ENCODE peak calls at places on chromosomes 12 and 14, in seven cellular contexts. One of them, this sample, is unnamed.
A peak's percentile ranks its signal among the peaks of the same experiment; 100 is the strongest.

GRCh38 chr14:63308723-63309317 is 9.9 kb downstream of the GPHB5 start:
- DNase-seq in K562: peak; percentile 6
- DNase-seq in mammary epithelial cell: no peak
- DNase-seq in PC-3: peak; percentile 55
- DNase-seq in GM23248: peak; percentile 39
- DNase-seq in endodermal cell: peak; percentile 90
- DNase-seq in IMR-90: peak; percentile 29
- DNase-seq in this sample: no peak

GRCh38 chr12:122785503-122785902 is 11.1 kb downstream of the CCDC62 start:
- DNase-seq in K562: no peak
- DNase-seq in mammary epithelial cell: no peak
- DNase-seq in PC-3: no peak
- DNase-seq in GM23248: no peak
- DNase-seq in endodermal cell: no peak
- DNase-seq in IMR-90: no peak
- DNase-seq in this sample: no peak

GRCh38 chr12:22082190-22082701 is 36.2 kb downstream of the CMAS start:
- DNase-seq in K562: peak; percentile 19
- DNase-seq in mammary epithelial cell: no peak
- DNase-seq in PC-3: no peak
- DNase-seq in GM23248: no peak
- DNase-seq in endodermal cell: peak; percentile 60
- DNase-seq in IMR-90: no peak
- DNase-seq in this sample: no peak

GRCh38 chr14:61568572-61569011 is 126.7 kb upstream of the HIF1A start:
- DNase-seq in K562: no peak
- DNase-seq in mammary epithelial cell: no peak
- DNase-seq in PC-3: peak; percentile 57
- DNase-seq in GM23248: no peak
- DNase-seq in endodermal cell: peak; percentile 87
- DNase-seq in IMR-90: no peak
- DNase-seq in this sample: peak; percentile 62

GRCh38 chr14:22537436-22538310 is 51.4 kb downstream of the DAD1 start:
- DNase-seq in K562: no peak
- DNase-seq in mammary epithelial cell: no peak
- DNase-seq in PC-3: no peak
- DNase-seq in GM23248: no peak
- DNase-seq in endodermal cell: no peak
- DNase-seq in IMR-90: no peak
- DNase-seq in this sample: no peak

GRCh38 chr12:96294831-96295230 is 100.7 kb downstream of the ELK3 start:
- DNase-seq in K562: no peak
- DNase-seq in mammary epithelial cell: peak; percentile 37
- DNase-seq in PC-3: peak; percentile 7
- DNase-seq in GM23248: no peak
- DNase-seq in endodermal cell: no peak
- DNase-seq in IMR-90: peak; percentile 53
- DNase-seq in this sample: no peak

GRCh38 chr12:86264451-86265328 is 8.5 kb upstream of the MGAT4C start:
- DNase-seq in K562: no peak
- DNase-seq in mammary epithelial cell: peak; percentile 58
- DNase-seq in PC-3: peak; percentile 68
- DNase-seq in GM23248: no peak
- DNase-seq in endodermal cell: peak; percentile 93
- DNase-seq in IMR-90: no peak
- DNase-seq in this sample: peak; percentile 35

GRCh38 chr12:16012086-16012485 is 101.0 kb downstream of the DERA start:
- DNase-seq in K562: no peak
- DNase-seq in mammary epithelial cell: no peak
- DNase-seq in PC-3: no peak
- DNase-seq in GM23248: peak; percentile 47
- DNase-seq in endodermal cell: no peak
- DNase-seq in IMR-90: peak; percentile 61
- DNase-seq in this sample: no peak

GRCh38 chr12:24232531-24232930 is 283.1 kb upstream of the SOX5 start:
- DNase-seq in K562: no peak
- DNase-seq in mammary epithelial cell: peak; percentile 9
- DNase-seq in PC-3: no peak
- DNase-seq in GM23248: no peak
- DNase-seq in endodermal cell: no peak
- DNase-seq in IMR-90: no peak
- DNase-seq in this sample: no peak

GRCh38 chr14:24609667-24610344 is at the start of gene GZMH:
- DNase-seq in K562: no peak
- DNase-seq in mammary epithelial cell: no peak
- DNase-seq in PC-3: no peak
- DNase-seq in GM23248: no peak
- DNase-seq in endodermal cell: no peak
- DNase-seq in IMR-90: no peak
- DNase-seq in this sample: no peak

GRCh38 chr14:24605435-24606190 is 3.9 kb downstream of the GZMH start:
- DNase-seq in K562: peak; percentile 40
- DNase-seq in mammary epithelial cell: peak; percentile 25
- DNase-seq in PC-3: peak; percentile 46
- DNase-seq in GM23248: peak; percentile 40
- DNase-seq in endodermal cell: peak; percentile 91
- DNase-seq in IMR-90: no peak
- DNase-seq in this sample: peak; percentile 41

GRCh38 chr14:24607635-24608492 is 1.6 kb downstream of the GZMH start:
- DNase-seq in K562: no peak
- DNase-seq in mammary epithelial cell: no peak
- DNase-seq in PC-3: no peak
- DNase-seq in GM23248: no peak
- DNase-seq in endodermal cell: no peak
- DNase-seq in IMR-90: no peak
- DNase-seq in this sample: no peak

GRCh38 chr14:24612186-24612585 is 2.7 kb upstream of the GZMH start:
- DNase-seq in K562: no peak
- DNase-seq in mammary epithelial cell: peak; percentile 87
- DNase-seq in PC-3: no peak
- DNase-seq in GM23248: no peak
- DNase-seq in endodermal cell: no peak
- DNase-seq in IMR-90: no peak
- DNase-seq in this sample: no peak

GRCh38 chr14:24607081-24607480 is 2.4 kb downstream of the GZMH start:
- DNase-seq in K562: no peak
- DNase-seq in mammary epithelial cell: no peak
- DNase-seq in PC-3: no peak
- DNase-seq in GM23248: no peak
- DNase-seq in endodermal cell: no peak
- DNase-seq in IMR-90: no peak
- DNase-seq in this sample: no peak
- H3K4me1 ChIP-seq in K562: no peaks in the 10 kb centered on the region
- H3K4me1 ChIP-seq in mammary epithelial cell: peaks cover 4% of the 10 kb centered on the region
- H3K4me1 ChIP-seq in PC-3: no peaks in the 10 kb centered on the region
- H3K4me1 ChIP-seq in GM23248: no peaks in the 10 kb centered on the region
- H3K4me1 ChIP-seq in endodermal cell: peaks cover 9% of the 10 kb centered on the region
- H3K4me1 ChIP-seq in IMR-90: no peaks in the 10 kb centered on the region
- H3K4me1 ChIP-seq in this sample: no peaks in the 10 kb centered on the region

GRCh38 chr12:77893918-77894317 is 63.2 kb downstream of the NAV3 start:
- DNase-seq in K562: no peak
- DNase-seq in mammary epithelial cell: peak; percentile 10
- DNase-seq in PC-3: peak; percentile 39
- DNase-seq in GM23248: no peak
- DNase-seq in endodermal cell: no peak
- DNase-seq in IMR-90: peak; percentile 2
- DNase-seq in this sample: peak; percentile 87
- H3K9ac ChIP-seq in K562: no peak overlapping the region
- H3K9ac ChIP-seq in mammary epithelial cell: no peak overlapping the region
- H3K9ac ChIP-seq in PC-3: no peak overlapping the region
- H3K9ac ChIP-seq in GM23248: no peak overlapping the region
- H3K9ac ChIP-seq in endodermal cell: no peak overlapping the region
- H3K9ac ChIP-seq in IMR-90: no peak overlapping the region
- H3K9ac ChIP-seq in this sample: no peak overlapping the region

DNA sequence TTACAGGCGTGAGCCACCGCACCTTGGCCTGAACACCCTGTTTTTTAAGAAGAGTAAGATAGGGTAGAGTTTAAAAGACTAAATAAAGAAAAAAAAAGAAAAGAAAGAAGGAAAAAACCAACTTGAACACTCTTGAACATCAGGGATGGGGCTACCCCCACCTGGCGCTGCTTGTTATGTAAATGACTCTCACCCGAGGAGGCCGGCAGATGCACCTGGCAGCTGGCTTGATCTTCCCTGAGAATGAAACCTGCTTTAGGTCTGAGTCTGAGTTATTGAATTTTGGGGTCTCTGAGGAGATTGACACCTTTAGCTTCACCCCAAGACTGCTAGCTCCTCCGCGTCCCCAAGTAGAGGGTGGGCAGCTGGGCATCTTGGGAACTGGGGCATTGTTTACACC is 15.5 kb upstream of the MEG3 start:
- DNase-seq in K562: no peak
- DNase-seq in mammary epithelial cell: no peak
- DNase-seq in PC-3: no peak
- DNase-seq in GM23248: no peak
- DNase-seq in endodermal cell: no peak
- DNase-seq in IMR-90: no peak
- DNase-seq in this sample: no peak
- H3K9me3 ChIP-seq in K562: peaks cover 22% of the 10 kb centered on the region
- H3K9me3 ChIP-seq in mammary epithelial cell: peaks cover 16% of the 10 kb centered on the region
- H3K9me3 ChIP-seq in PC-3: peaks cover 8% of the 10 kb centered on the region
- H3K9me3 ChIP-seq in GM23248: no peaks in the 10 kb centered on the region
- H3K9me3 ChIP-seq in endodermal cell: peaks cover 53% of the 10 kb centered on the region
- H3K9me3 ChIP-seq in IMR-90: peaks cover 45% of the 10 kb centered on the region
- H3K9me3 ChIP-seq in this sample: no peaks in the 10 kb centered on the region

GRCh38 chr12:67270622-67271021 is 1.5 kb downstream of the CAND1 start:
- DNase-seq in K562: no peak
- DNase-seq in mammary epithelial cell: no peak
- DNase-seq in PC-3: no peak
- DNase-seq in GM23248: peak; percentile 8
- DNase-seq in endodermal cell: no peak
- DNase-seq in IMR-90: no peak
- DNase-seq in this sample: no peak
- H3K4me1 ChIP-seq in K562: peaks cover 20% of the 10 kb centered on the region
- H3K4me1 ChIP-seq in mammary epithelial cell: peaks cover 24% of the 10 kb centered on the region
- H3K4me1 ChIP-seq in PC-3: peaks cover 37% of the 10 kb centered on the region
- H3K4me1 ChIP-seq in GM23248: peaks cover 44% of the 10 kb centered on the region
- H3K4me1 ChIP-seq in endodermal cell: peaks cover 12% of the 10 kb centered on the region
- H3K4me1 ChIP-seq in IMR-90: peaks cover 5% of the 10 kb centered on the region
- H3K4me1 ChIP-seq in this sample: peaks cover 9% of the 10 kb centered on the region

GRCh38 chr12:39144613-39145061 is 239.2 kb upstream of the CPNE8 start:
- DNase-seq in K562: no peak
- DNase-seq in mammary epithelial cell: no peak
- DNase-seq in PC-3: no peak
- DNase-seq in GM23248: no peak
- DNase-seq in endodermal cell: peak; percentile 66
- DNase-seq in IMR-90: no peak
- DNase-seq in this sample: no peak
- H3K9ac ChIP-seq in K562: no peak overlapping the region
- H3K9ac ChIP-seq in mammary epithelial cell: no peak overlapping the region
- H3K9ac ChIP-seq in PC-3: no peak overlapping the region
- H3K9ac ChIP-seq in GM23248: no peak overlapping the region
- H3K9ac ChIP-seq in endodermal cell: no peak overlapping the region
- H3K9ac ChIP-seq in IMR-90: no peak overlapping the region
- H3K9ac ChIP-seq in this sample: no peak overlapping the region

GRCh38 chr14:106058342-106058741 is 532.0 kb downstream of the TMEM121 start:
- DNase-seq in K562: no peak
- DNase-seq in mammary epithelial cell: no peak
- DNase-seq in PC-3: no peak
- DNase-seq in GM23248: no peak
- DNase-seq in endodermal cell: no peak
- DNase-seq in IMR-90: no peak
- DNase-seq in this sample: no peak
- H3K9me3 ChIP-seq in K562: no peaks in the 10 kb centered on the region
- H3K9me3 ChIP-seq in mammary epithelial cell: peaks cover 3% of the 10 kb centered on the region
- H3K9me3 ChIP-seq in PC-3: no peaks in the 10 kb centered on the region
- H3K9me3 ChIP-seq in GM23248: no peaks in the 10 kb centered on the region
- H3K9me3 ChIP-seq in endodermal cell: peaks cover 79% of the 10 kb centered on the region
- H3K9me3 ChIP-seq in IMR-90: peaks cover 15% of the 10 kb centered on the region
- H3K9me3 ChIP-seq in this sample: no peaks in the 10 kb centered on the region

GRCh38 chr14:95515080-95515489 is 1.4 kb downstream of the SYNE3 start:
- DNase-seq in K562: no peak
- DNase-seq in mammary epithelial cell: no peak
- DNase-seq in PC-3: no peak
- DNase-seq in GM23248: peak; percentile 60
- DNase-seq in endodermal cell: peak; percentile 82
- DNase-seq in IMR-90: no peak
- DNase-seq in this sample: no peak
- H3K4me1 ChIP-seq in K562: peaks cover 27% of the 10 kb centered on the region
- H3K4me1 ChIP-seq in mammary epithelial cell: peaks cover 40% of the 10 kb centered on the region
- H3K4me1 ChIP-seq in PC-3: peaks cover 15% of the 10 kb centered on the region
- H3K4me1 ChIP-seq in GM23248: peaks cover 44% of the 10 kb centered on the region
- H3K4me1 ChIP-seq in endodermal cell: peaks cover 14% of the 10 kb centered on the region
- H3K4me1 ChIP-seq in IMR-90: peaks cover 30% of the 10 kb centered on the region
- H3K4me1 ChIP-seq in this sample: peaks cover 21% of the 10 kb centered on the region